ENCODE peak calls at places on chromosomes 16 and 17, in five cellular contexts. One of them, this sample, is unnamed.

GRCh38 chr16:49084628-49085390 is 196.8 kb downstream of the CBLN1 start:
- DNase-seq in stromal cell of bone marrow: no peak
- DNase-seq in cardiac septum: no peak
- DNase-seq in Calu3: no peak
- DNase-seq in skeletal muscle cell: no peak
- DNase-seq in this sample: no peak

GRCh38 chr17:61005358-61005757 is 327.7 kb downstream of the BCAS3 start:
- DNase-seq in stromal cell of bone marrow: no peak
- DNase-seq in skeletal muscle cell: no peak
- DNase-seq in cardiac septum: no peak
- DNase-seq in Calu3: no peak
- DNase-seq in this sample: no peak

GRCh38 chr17:51914613-51915012 is 243.9 kb downstream of the CA10 start:
- DNase-seq in cardiac septum: no peak
- DNase-seq in skeletal muscle cell: no peak
- DNase-seq in Calu3: no peak
- DNase-seq in stromal cell of bone marrow: no peak
- DNase-seq in this sample: no peak

GRCh38 chr17:9890124-9890523 is 14.9 kb downstream of the RCVRN start:
- DNase-seq in skeletal muscle cell: no peak
- DNase-seq in stromal cell of bone marrow: no peak
- DNase-seq in cardiac septum: no peak
- DNase-seq in Calu3: peak
- DNase-seq in this sample: no peak

GRCh38 chr17:81335388-81336157 is 40.5 kb upstream of the SLC38A10 start:
- DNase-seq in cardiac septum: no peak
- DNase-seq in Calu3: no peak
- DNase-seq in stromal cell of bone marrow: no peak
- DNase-seq in skeletal muscle cell: no peak
- DNase-seq in this sample: peak

GRCh38 chr17:75110307-75110937 is 653 bp downstream of the ARMC7 start:
- DNase-seq in stromal cell of bone marrow: no peak
- DNase-seq in skeletal muscle cell: no peak
- DNase-seq in cardiac septum: no peak
- DNase-seq in Calu3: peak
- DNase-seq in this sample: no peak

GRCh38 chr17:65228734-65229390 is 91.7 kb downstream of the RGS9 start:
- DNase-seq in cardiac septum: no peak
- DNase-seq in skeletal muscle cell: no peak
- DNase-seq in stromal cell of bone marrow: peak
- DNase-seq in Calu3: no peak
- DNase-seq in this sample: no peak

GRCh38 chr17:77435272-77436057 is 294.7 kb downstream of the SEC14L1 start:
- DNase-seq in cardiac septum: no peak
- DNase-seq in skeletal muscle cell: no peak
- DNase-seq in stromal cell of bone marrow: no peak
- DNase-seq in Calu3: no peak
- DNase-seq in this sample: no peak

GRCh38 chr16:50604610-50605009 is 56.4 kb downstream of the NKD1 start:
- DNase-seq in skeletal muscle cell: no peak
- DNase-seq in Calu3: no peak
- DNase-seq in cardiac septum: no peak
- DNase-seq in stromal cell of bone marrow: no peak
- DNase-seq in this sample: no peak

GRCh38 chr16:21722771-21723460 is 59.1 kb downstream of the OTOA start:
- DNase-seq in Calu3: no peak
- DNase-seq in skeletal muscle cell: no peak
- DNase-seq in stromal cell of bone marrow: no peak
- DNase-seq in cardiac septum: no peak
- DNase-seq in this sample: no peak

GRCh38 chr16:70647461-70648359 is 1.4 kb downstream of the IL34 start:
- DNase-seq in Calu3: no peak
- DNase-seq in skeletal muscle cell: no peak
- DNase-seq in stromal cell of bone marrow: no peak
- DNase-seq in cardiac septum: no peak
- DNase-seq in this sample: no peak

GRCh38 chr16:48172682-48173081 is 16.9 kb upstream of the ABCC12 start:
- DNase-seq in skeletal muscle cell: no peak
- DNase-seq in stromal cell of bone marrow: no peak
- DNase-seq in Calu3: no peak
- DNase-seq in cardiac septum: no peak
- DNase-seq in this sample: no peak

GRCh38 chr17:50565559-50566350 is 5.2 kb downstream of the CACNA1G start:
- DNase-seq in Calu3: no peak
- DNase-seq in cardiac septum: no peak
- DNase-seq in skeletal muscle cell: no peak
- DNase-seq in stromal cell of bone marrow: no peak
- DNase-seq in this sample: no peak

GRCh38 chr17:13385481-13385907 is 216.2 kb downstream of the HS3ST3A1 start:
- DNase-seq in Calu3: no peak
- DNase-seq in skeletal muscle cell: peak
- DNase-seq in stromal cell of bone marrow: no peak
- DNase-seq in cardiac septum: no peak
- DNase-seq in this sample: no peak

GRCh38 chr17:64200080-64201042 is 62.7 kb downstream of the TEX2 start:
- DNase-seq in Calu3: no peak
- DNase-seq in skeletal muscle cell: no peak
- DNase-seq in stromal cell of bone marrow: no peak
- DNase-seq in cardiac septum: no peak
- DNase-seq in this sample: no peak

GRCh38 chr17:7313028-7313889 is 1.9 kb downstream of the GPS2 start:
- DNase-seq in stromal cell of bone marrow: no peak
- DNase-seq in Calu3: peak
- DNase-seq in skeletal muscle cell: no peak
- DNase-seq in cardiac septum: no peak
- DNase-seq in this sample: no peak

GRCh38 chr16:78443300-78443604 is 343.8 kb downstream of the WWOX start:
- DNase-seq in stromal cell of bone marrow: no peak
- DNase-seq in cardiac septum: no peak
- DNase-seq in Calu3: no peak
- DNase-seq in skeletal muscle cell: no peak
- DNase-seq in this sample: no peak

GRCh38 chr16:14528306-14528948 is 101.6 kb downstream of the PARN start:
- DNase-seq in Calu3: no peak
- DNase-seq in cardiac septum: no peak
- DNase-seq in skeletal muscle cell: no peak
- DNase-seq in stromal cell of bone marrow: no peak
- DNase-seq in this sample: no peak

GRCh38 chr16:11084484-11085024 is 140.2 kb downstream of the CLEC16A start:
- DNase-seq in cardiac septum: no peak
- DNase-seq in stromal cell of bone marrow: peak
- DNase-seq in skeletal muscle cell: peak
- DNase-seq in Calu3: peak
- DNase-seq in this sample: no peak

GRCh38 chr17:1829189-1829578 is 518 bp downstream of the SMYD4 start:
- DNase-seq in Calu3: peak
- DNase-seq in skeletal muscle cell: no peak
- DNase-seq in stromal cell of bone marrow: no peak
- DNase-seq in cardiac septum: no peak
- DNase-seq in this sample: no peak

GRCh38 chr16:15723808-15724207 is 73.8 kb downstream of the NDE1 start:
- DNase-seq in stromal cell of bone marrow: no peak
- DNase-seq in cardiac septum: no peak
- DNase-seq in Calu3: no peak
- DNase-seq in skeletal muscle cell: no peak
- DNase-seq in this sample: no peak

GRCh38 chr17:63842173-63842539 is 329 bp downstream of the SMARCD2 start:
- DNase-seq in skeletal muscle cell: no peak
- DNase-seq in Calu3: no peak
- DNase-seq in cardiac septum: no peak
- DNase-seq in stromal cell of bone marrow: no peak
- DNase-seq in this sample: no peak

GRCh38 chr16:3570420-3571062 is 6.7 kb downstream of the NLRC3 start:
- DNase-seq in cardiac septum: no peak
- DNase-seq in Calu3: no peak
- DNase-seq in skeletal muscle cell: no peak
- DNase-seq in stromal cell of bone marrow: no peak
- DNase-seq in this sample: no peak

GRCh38 chr17:42279776-42280630 is 3.8 kb upstream of the STAT5B start:
- DNase-seq in skeletal muscle cell: no peak
- DNase-seq in stromal cell of bone marrow: no peak
- DNase-seq in cardiac septum: no peak
- DNase-seq in Calu3: no peak
- DNase-seq in this sample: no peak

GRCh38 chr16:72113616-72113945 is 19.9 kb downstream of the DHX38 start:
- DNase-seq in Calu3: no peak
- DNase-seq in skeletal muscle cell: no peak
- DNase-seq in stromal cell of bone marrow: no peak
- DNase-seq in cardiac septum: no peak
- DNase-seq in this sample: no peak

GRCh38 chr17:27319536-27320221 is 25.8 kb downstream of the WSB1 start:
- DNase-seq in cardiac septum: peak
- DNase-seq in skeletal muscle cell: peak
- DNase-seq in stromal cell of bone marrow: peak
- DNase-seq in Calu3: no peak
- DNase-seq in this sample: no peak

GRCh38 chr17:48752399-48753288 is 24.1 kb upstream of the HOXB13 start:
- DNase-seq in skeletal muscle cell: no peak
- DNase-seq in Calu3: no peak
- DNase-seq in stromal cell of bone marrow: no peak
- DNase-seq in cardiac septum: no peak
- DNase-seq in this sample: no peak

GRCh38 chr16:71723537-71724319 is 773 bp downstream of the PHLPP2 start:
- DNase-seq in skeletal muscle cell: no peak
- DNase-seq in Calu3: peak
- DNase-seq in cardiac septum: peak
- DNase-seq in stromal cell of bone marrow: no peak
- DNase-seq in this sample: no peak